ENCODE peak calls at places on chromosomes 1 and 21, in ten cellular contexts. M, O, S, Q, X, J, W, I, D and N are unnamed samples.

GRCh38 chr1:204493882-204494280 is 724 bp downstream of the PIK3C2B start:
- DNase-seq in I (peak), O (no peak), D (no peak), X (peak), M (peak), S (peak), J (peak), W (peak), Q (no peak), N (no peak)

GRCh38 chr1:16615253-16616252 is 2.2 kb upstream of the NBPF1 start:
- DNase-seq in Q (no peak), O (no peak), X (peak), S (no peak), M (no peak), D (no peak), W (no peak), J (no peak), I (no peak), N (no peak)

GRCh38 chr1:223748405-223748772 is 36.0 kb downstream of the CAPN2 start:
- DNase-seq in I (no peak), D (no peak), W (no peak), Q (no peak), S (no peak), M (no peak), X (no peak), O (no peak), J (no peak), N (no peak)

GRCh38 chr1:226062558-226063361 is at the start of gene H3-3A:
- DNase-seq in M (peak), Q (peak), O (peak), J (peak), S (peak), I (peak), D (peak), X (peak), W (peak), N (peak)

GRCh38 chr21:27693376-27693775 is 726.5 kb upstream of the ADAMTS5 start:
- DNase-seq in I (no peak), Q (no peak), X (no peak), D (no peak), J (no peak), M (no peak), W (no peak), S (no peak), O (no peak), N (peak)

GRCh38 chr1:226123591-226124471 is 61.3 kb downstream of the H3-3A start:
- DNase-seq in O (no peak), X (no peak), M (no peak), S (no peak), I (no peak), D (no peak), W (no peak), Q (no peak), J (no peak), N (no peak)

GRCh38 chr1:157147906-157148717 is 9.9 kb upstream of the ETV3 start:
- DNase-seq in S (no peak), W (no peak), M (no peak), X (no peak), Q (no peak), O (no peak), I (no peak), D (no peak), J (no peak), N (no peak)

GRCh38 chr1:3380465-3380864 is 74.0 kb upstream of the ARHGEF16 start:
- DNase-seq in O (no peak), W (no peak), X (no peak), Q (no peak), J (no peak), I (no peak), D (no peak), S (no peak), M (no peak), N (no peak)

GRCh38 chr1:32538887-32539583 is at the start of gene ZBTB8A:
- DNase-seq in M (no peak), X (peak), Q (no peak), W (peak), I (no peak), D (peak), J (peak), O (no peak), S (peak), N (no peak)

GRCh38 chr1:85137660-85138059 is 63.2 kb downstream of the SYDE2 start:
- DNase-seq in I (peak), X (peak), S (peak), D (no peak), M (no peak), O (no peak), J (peak), Q (no peak), W (peak), N (no peak)

GRCh38 chr1:172040466-172040865 is 199.2 kb downstream of the DNM3 start:
- DNase-seq in W (no peak), S (no peak), I (no peak), Q (no peak), J (no peak), D (no peak), O (no peak), X (no peak), M (no peak), N (peak)